ENCODE peak calls at places on chromosomes 5 and 9, in six cellular contexts. M is pancreas; D is IMR-90; G is HFFc6; T is CD4-positive, alpha-beta T cell; F is tibial artery. S is an unnamed sample.

GRCh38 chr9:132241840-132242620 is 80.2 kb downstream of the NTNG2 start:
- DNase-seq in M (peak), D (no peak), G (no peak), T (peak), F (no peak), S (peak)

GRCh38 chr5:144697847-144698262 is 527.2 kb downstream of the KCTD16 start:
- DNase-seq in M (no peak), D (peak), G (peak), T (no peak), F (no peak), S (no peak)

GRCh38 chr5:100824635-100825034 is 78.4 kb downstream of the ST8SIA4 start:
- DNase-seq in M (no peak), D (no peak), G (no peak), T (no peak), F (no peak), S (no peak)

GRCh38 chr9:86667307-86667706 is 280.0 kb downstream of the GAS1 start:
- DNase-seq in M (no peak), D (peak), G (no peak), T (no peak), F (no peak), S (no peak)

GRCh38 chr5:101687630-101688029 is 608.5 kb downstream of the SLCO4C1 start:
- DNase-seq in M (no peak), D (no peak), G (no peak), T (no peak), F (no peak), S (no peak)

GRCh38 chr9:96686638-96687335 is 31.7 kb upstream of the PRXL2C start:
- DNase-seq in M (peak), D (peak), G (no peak), T (peak), F (peak), S (peak)

GRCh38 chr5:172421020-172421419 is 33.3 kb downstream of the SH3PXD2B start:
- DNase-seq in M (no peak), D (no peak), G (no peak), T (no peak), F (no peak), S (no peak)

GRCh38 chr9:127931092-127931881 is 710 bp upstream of the PIP5KL1 start:
- DNase-seq in M (no peak), D (peak), G (peak), T (no peak), F (no peak), S (no peak)

GRCh38 chr9:19085295-19085694 is 17.4 kb downstream of the HAUS6 start:
- DNase-seq in M (no peak), D (no peak), G (no peak), T (no peak), F (no peak), S (no peak)

GRCh38 chr5:61450170-61450815 is 118.2 kb downstream of the ZSWIM6 start:
- DNase-seq in M (peak), D (peak), G (peak), T (no peak), F (no peak), S (no peak)

GRCh38 chr5:52771343-52772039 is 16.2 kb upstream of the ITGA1 start:
- DNase-seq in M (no peak), D (no peak), G (no peak), T (no peak), F (no peak), S (no peak)

GRCh38 chr5:23303433-23303832 is 204.0 kb upstream of the PRDM9 start:
- DNase-seq in M (no peak), D (no peak), G (no peak), T (no peak), F (no peak), S (no peak)

GRCh38 chr9:127754099-127754760 is 19.1 kb upstream of the TOR2A start:
- DNase-seq in M (no peak), D (no peak), G (no peak), T (no peak), F (no peak), S (no peak)

GRCh38 chr5:29790281-29790680 is 1403.2 kb upstream of the CDH6 start:
- DNase-seq in M (no peak), D (no peak), G (no peak), T (no peak), F (no peak), S (no peak)

DNA sequence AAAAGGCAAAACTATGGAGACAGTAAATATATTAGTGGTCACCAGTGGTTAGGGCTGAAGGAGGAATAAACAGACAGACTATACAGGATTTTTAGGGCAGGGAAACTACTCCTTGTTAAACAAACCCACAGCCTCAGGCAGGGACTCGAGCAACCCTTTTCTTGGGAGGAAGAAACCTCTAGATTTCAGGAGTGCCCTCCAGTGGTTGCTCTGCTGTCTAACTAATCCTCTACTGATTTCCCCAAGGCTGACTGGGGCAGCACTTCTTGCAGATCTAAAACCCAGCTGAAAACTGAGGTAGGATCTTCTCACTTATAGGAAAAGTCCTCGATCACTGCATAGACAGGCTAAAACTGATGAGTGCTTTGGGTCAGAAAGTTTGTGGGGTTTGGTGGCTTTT is 176.8 kb downstream of the ISOC1 start:
- DNase-seq in M (no peak), D (no peak), G (no peak), T (no peak), F (no peak), S (no peak)
- TF ChIP-seq CTCF in M (no peak), D (no peak), G (no peak), T (no peak), F (no peak), S (no peak)

GRCh38 chr9:119027901-119028699 is 341.1 kb downstream of the BRINP1 start:
- DNase-seq in M (no peak), D (no peak), G (no peak), T (no peak), F (no peak), S (no peak)
- TF ChIP-seq CTCF in M (no peak), D (no peak), G (no peak), T (no peak), F (no peak), S (no peak)

DNA sequence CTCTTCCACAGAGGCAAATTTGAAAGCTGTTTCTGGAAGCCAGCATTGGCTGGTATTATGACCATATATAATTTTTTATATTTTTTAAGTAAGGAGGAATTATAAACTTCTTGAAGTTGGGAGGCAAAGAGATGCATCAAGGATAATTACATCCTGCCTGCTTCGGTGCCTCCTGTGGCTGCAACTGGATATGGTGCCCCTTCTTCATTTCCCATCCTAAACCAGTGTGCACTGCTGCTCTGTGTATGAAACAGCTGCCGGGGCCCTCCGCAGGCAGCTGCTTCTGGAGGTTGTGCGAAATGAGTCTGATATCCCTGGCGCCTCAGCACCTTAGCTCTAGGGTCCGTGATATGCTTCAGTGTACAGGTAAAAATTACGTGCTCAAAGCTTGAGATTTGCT is 304.2 kb downstream of the ENC1 start:
- DNase-seq in M (no peak), D (no peak), G (no peak), T (no peak), F (no peak), S (no peak)
- TF ChIP-seq CTCF in M (no peak), D (peak), G (peak), T (no peak), F (no peak), S (no peak)

GRCh38 chr9:81787747-81788632 is 98.6 kb upstream of the TLE1 start:
- DNase-seq in M (peak), D (peak), G (peak), T (no peak), F (peak), S (no peak)
- TF ChIP-seq CTCF in M (no peak), D (no peak), G (no peak), T (no peak), F (no peak), S (no peak)